ENCODE peak calls at places on chromosomes 5 and 9, in eight cellular contexts. G, K, C, S, L, M, R and X are unnamed samples.

GRCh38 chr9:100459963-100460362 is 13.0 kb upstream of the TMEFF1 start:
- DNase-seq in G (no peak), K (no peak), C (no peak), S (no peak), L (no peak), M (no peak), R (no peak), X (no peak)

GRCh38 chr5:160169326-160169725 is 50.1 kb upstream of the PWWP2A start:
- DNase-seq in G (no peak), K (peak), C (peak), S (peak), L (peak), M (peak), R (no peak), X (no peak)

GRCh38 chr5:16774806-16775205 is 158.0 kb upstream of the RETREG1 start:
- DNase-seq in G (no peak), K (no peak), C (no peak), S (no peak), L (no peak), M (peak), R (no peak), X (no peak)

GRCh38 chr5:14129123-14129522 is 14.0 kb upstream of the TRIO start:
- DNase-seq in G (no peak), K (no peak), C (no peak), S (no peak), L (no peak), M (no peak), R (no peak), X (no peak)

GRCh38 chr9:122192261-122192875 is 32.7 kb downstream of the MORN5 start:
- DNase-seq in G (no peak), K (no peak), C (no peak), S (no peak), L (no peak), M (no peak), R (no peak), X (no peak)

GRCh38 chr5:36272136-36272665 is 29.5 kb downstream of the RANBP3L start:
- DNase-seq in G (no peak), K (no peak), C (no peak), S (peak), L (peak), M (no peak), R (no peak), X (no peak)

GRCh38 chr9:107751522-107752235 is 262.1 kb upstream of the KLF4 start:
- DNase-seq in G (no peak), K (peak), C (peak), S (peak), L (peak), M (peak), R (no peak), X (peak)

GRCh38 chr9:91202757-91203283 is 158.9 kb downstream of the AUH start:
- DNase-seq in G (no peak), K (no peak), C (no peak), S (no peak), L (no peak), M (no peak), R (no peak), X (no peak)

GRCh38 chr9:29514336-29514735 is 1941.1 kb upstream of the C9orf72 start:
- DNase-seq in G (no peak), K (no peak), C (no peak), S (no peak), L (no peak), M (no peak), R (no peak), X (no peak)

GRCh38 chr9:134320195-134320885 is 5.9 kb upstream of the RXRA start:
- DNase-seq in G (no peak), K (peak), C (no peak), S (no peak), L (no peak), M (no peak), R (no peak), X (no peak)

GRCh38 chr9:71987471-71988371 is 72.7 kb downstream of the C9orf57 start:
- DNase-seq in G (peak), K (no peak), C (no peak), S (peak), L (peak), M (peak), R (no peak), X (peak)

GRCh38 chr5:15285901-15286583 is 213.9 kb upstream of the FBXL7 start:
- DNase-seq in G (no peak), K (no peak), C (peak), S (peak), L (peak), M (peak), R (peak), X (no peak)

GRCh38 chr5:25241981-25242380 is 597.2 kb upstream of the CDH10 start:
- DNase-seq in G (no peak), K (no peak), C (no peak), S (no peak), L (no peak), M (no peak), R (no peak), X (no peak)

GRCh38 chr5:113232667-113233066 is 202.1 kb downstream of the TSSK1B start:
- DNase-seq in G (no peak), K (no peak), C (no peak), S (peak), L (peak), M (peak), R (no peak), X (no peak)

GRCh38 chr5:162593881-162594280 is 526.3 kb downstream of the GABRG2 start:
- DNase-seq in G (no peak), K (no peak), C (no peak), S (no peak), L (no peak), M (no peak), R (no peak), X (peak)

GRCh38 chr9:116162241-116162781 is 8.7 kb downstream of the PAPPA start:
- DNase-seq in G (no peak), K (no peak), C (no peak), S (no peak), L (no peak), M (no peak), R (no peak), X (no peak)

GRCh38 chr9:88593537-88594185 is 58.7 kb downstream of the NXNL2 start:
- DNase-seq in G (peak), K (no peak), C (peak), S (peak), L (peak), M (peak), R (no peak), X (no peak)

GRCh38 chr5:125045647-125046046 is 299.2 kb upstream of the ZNF608 start:
- DNase-seq in G (peak), K (no peak), C (no peak), S (no peak), L (no peak), M (no peak), R (no peak), X (no peak)

GRCh38 chr5:40984884-40985283 is 75.6 kb downstream of the C7 start:
- DNase-seq in G (no peak), K (no peak), C (peak), S (peak), L (peak), M (no peak), R (no peak), X (no peak)

GRCh38 chr9:73154760-73155159 is 3.1 kb downstream of the ANXA1 start:
- DNase-seq in G (no peak), K (no peak), C (no peak), S (peak), L (no peak), M (peak), R (no peak), X (peak)

GRCh38 chr5:56430437-56430836 is 197.3 kb upstream of the ANKRD55 start:
- DNase-seq in G (no peak), K (no peak), C (no peak), S (no peak), L (no peak), M (no peak), R (no peak), X (no peak)

GRCh38 chr5:131587541-131587940 is 47.5 kb downstream of the RAPGEF6 start:
- DNase-seq in G (no peak), K (no peak), C (peak), S (peak), L (no peak), M (peak), R (no peak), X (no peak)

GRCh38 chr5:82106207-82106606 is 134.4 kb downstream of the ATG10 start:
- DNase-seq in G (no peak), K (no peak), C (no peak), S (peak), L (peak), M (peak), R (no peak), X (no peak)

GRCh38 chr5:167244583-167244982 is 1046.9 kb upstream of the WWC1 start:
- DNase-seq in G (no peak), K (no peak), C (peak), S (no peak), L (peak), M (no peak), R (no peak), X (no peak)